ENCODE peak calls at places on chromosomes 6 and 20, in six cellular contexts. P is thoracic aorta; J is CD8-positive, alpha-beta T cell; O is activated CD4-positive, alpha-beta T cell treated with anti-CD3 and anti-CD28 coated beads for 36 hours; G is naive B cell; E is Panc1. Q is an unnamed sample.

GRCh38 chr6:29087213-29087612 is at the start of gene OR2B3:
- ATAC-seq in P (no peak), J (no peak), O (no peak), G (no peak), E (no peak), Q (no peak)

GRCh38 chr6:11006060-11006459 is 38.0 kb downstream of the ELOVL2 start:
- ATAC-seq in P (no peak), J (no peak), O (no peak), G (no peak), E (no peak), Q (no peak)

GRCh38 chr6:139973602-139974373 is 599.3 kb upstream of the CITED2 start:
- ATAC-seq in P (peak; percentile 39), J (no peak), O (no peak), G (no peak), E (no peak), Q (no peak)

GRCh38 chr20:52859156-52859887 is 112.8 kb upstream of the TSHZ2 start:
- ATAC-seq in P (no peak), J (no peak), O (peak; percentile 26), G (no peak), E (no peak), Q (no peak)

GRCh38 chr20:52823303-52823702 is 148.9 kb upstream of the TSHZ2 start:
- ATAC-seq in P (no peak), J (no peak), O (no peak), G (no peak), E (no peak), Q (peak; percentile 78)

GRCh38 chr20:44706371-44707258 is 8.6 kb upstream of the CCN5 start:
- ATAC-seq in P (peak; percentile 81), J (no peak), O (no peak), G (no peak), E (peak; percentile 34), Q (no peak)

GRCh38 chr6:4588581-4588980 is 187.6 kb upstream of the CDYL start:
- ATAC-seq in P (no peak), J (no peak), O (no peak), G (no peak), E (no peak), Q (no peak)

GRCh38 chr20:35776513-35777101 is 4.8 kb downstream of the PHF20 start:
- ATAC-seq in P (no peak), J (no peak), O (no peak), G (no peak), E (no peak), Q (no peak)

GRCh38 chr6:99838607-99839006 is 155.4 kb downstream of the MCHR2 start:
- ATAC-seq in P (no peak), J (no peak), O (no peak), G (no peak), E (no peak), Q (no peak)

GRCh38 chr6:131073577-131073976 is 10.5 kb upstream of the EPB41L2 start:
- ATAC-seq in P (no peak), J (no peak), O (peak; percentile 75), G (no peak), E (no peak), Q (peak; percentile 91)

GRCh38 chr20:48298851-48299484 is 513.7 kb upstream of the SULF2 start:
- ATAC-seq in P (no peak), J (no peak), O (no peak), G (no peak), E (peak; percentile 62), Q (no peak)

GRCh38 chr6:5656226-5656625 is 350.5 kb downstream of the NRN1 start:
- ATAC-seq in P (no peak), J (no peak), O (no peak), G (no peak), E (no peak), Q (no peak)

GRCh38 chr6:155795173-155795796 is 339.6 kb upstream of the NOX3 start:
- ATAC-seq in P (no peak), J (no peak), O (no peak), G (no peak), E (no peak), Q (no peak)

GRCh38 chr6:31363809-31364208 is 6.8 kb upstream of the HLA-B start:
- ATAC-seq in P (no peak), J (no peak), O (peak; percentile 59), G (no peak), E (no peak), Q (peak; percentile 31)

GRCh38 chr6:77124604-77125003 is 338.7 kb downstream of the HTR1B start:
- ATAC-seq in P (no peak), J (no peak), O (no peak), G (no peak), E (no peak), Q (no peak)

GRCh38 chr6:4560225-4561077 is 215.8 kb upstream of the CDYL start:
- ATAC-seq in P (no peak), J (no peak), O (no peak), G (no peak), E (no peak), Q (no peak)

GRCh38 chr20:34907616-34908469 is 31.4 kb downstream of the ACSS2 start:
- ATAC-seq in P (peak; percentile 74), J (no peak), O (no peak), G (no peak), E (peak; percentile 94), Q (no peak)

GRCh38 chr6:7502743-7503142 is 38.7 kb upstream of the DSP start:
- ATAC-seq in P (no peak), J (no peak), O (no peak), G (no peak), E (no peak), Q (no peak)

Q was measured in activated T-helper 17 cell treated with anti-CD3 and anti-CD28 coated beads, Interleukin-2, amount 50 U/mL, for 72 hours.